ENCODE peak calls at places on chromosomes 4 and X, in eight cellular contexts. E, V, H, B, X, I, R and O are unnamed samples.

GRCh38 chrX:134933911-134934310 is 56.9 kb upstream of the SMIM10 start:
- DNase-seq in E (no peak), V (peak), H (no peak), B (no peak), X (no peak), I (no peak), R (no peak), O (no peak)

GRCh38 chr4:171857302-171858005 is 44.2 kb downstream of the GALNTL6 start:
- DNase-seq in E (no peak), V (no peak), H (no peak), B (no peak), X (no peak), I (no peak), R (no peak), O (peak)

GRCh38 chr4:97105716-97106115 is 1037.6 kb downstream of the STPG2 start:
- DNase-seq in E (no peak), V (no peak), H (no peak), B (no peak), X (no peak), I (no peak), R (no peak), O (no peak)

GRCh38 chr4:15690020-15690809 is 8.6 kb downstream of the FAM200B start:
- DNase-seq in E (no peak), V (no peak), H (no peak), B (no peak), X (no peak), I (no peak), R (peak), O (peak)

GRCh38 chr4:57989430-57989829 is 879.2 kb upstream of the IGFBP7 start:
- DNase-seq in E (no peak), V (no peak), H (no peak), B (no peak), X (no peak), I (no peak), R (no peak), O (no peak)

GRCh38 chr4:145389566-145389965 is 92.1 kb upstream of the SMAD1 start:
- DNase-seq in E (no peak), V (no peak), H (no peak), B (no peak), X (no peak), I (no peak), R (no peak), O (no peak)

GRCh38 chr4:123299212-123299651 is 97.4 kb upstream of the SPRY1 start:
- DNase-seq in E (no peak), V (no peak), H (no peak), B (no peak), X (no peak), I (no peak), R (no peak), O (no peak)

GRCh38 chr4:77994194-77994721 is 62.9 kb upstream of the FRAS1 start:
- DNase-seq in E (no peak), V (no peak), H (no peak), B (no peak), X (no peak), I (peak), R (no peak), O (peak)

GRCh38 chr4:149708513-149709175 is 107.0 kb downstream of the IQCM start:
- DNase-seq in E (no peak), V (no peak), H (no peak), B (no peak), X (no peak), I (no peak), R (no peak), O (no peak)

GRCh38 chr4:33930497-33930896 is 2313.8 kb downstream of the ARAP2 start:
- DNase-seq in E (no peak), V (no peak), H (no peak), B (no peak), X (no peak), I (no peak), R (no peak), O (no peak)

GRCh38 chr4:23855912-23856605 is 33.8 kb downstream of the PPARGC1A start:
- DNase-seq in E (no peak), V (no peak), H (no peak), B (no peak), X (no peak), I (peak), R (no peak), O (peak)

GRCh38 chr4:26252349-26252748 is 68.5 kb upstream of the RBPJ start:
- DNase-seq in E (no peak), V (no peak), H (no peak), B (no peak), X (no peak), I (no peak), R (no peak), O (peak)